ENCODE peak calls at places on chromosome 3, in five cellular contexts. P is CD8-positive, alpha-beta memory T cell; N is stimulated activated naive CD4-positive, alpha-beta T cell; L is DND-41; W is IMR-90. B is an unnamed sample.

GRCh38 chr3:127373701-127374625 is 86.1 kb upstream of the PRR20G start:
- DNase-seq in P (no peak), N (no peak), L (peak), W (no peak), B (no peak)

GRCh38 chr3:126932188-126932931 is 50.6 kb upstream of the PLXNA1 start:
- DNase-seq in P (no peak), N (no peak), L (no peak), W (peak), B (no peak)

GRCh38 chr3:143928541-143929255 is 42.9 kb upstream of the DIPK2A start:
- DNase-seq in P (no peak), N (no peak), L (no peak), W (no peak), B (no peak)

GRCh38 chr3:85075663-85076062 is 116.9 kb downstream of the CADM2 start:
- DNase-seq in P (no peak), N (no peak), L (no peak), W (no peak), B (no peak)

GRCh38 chr3:95389725-95390313 is 1327.0 kb downstream of the NSUN3 start:
- DNase-seq in P (no peak), N (no peak), L (no peak), W (no peak), B (no peak)

GRCh38 chr3:5128861-5129260 is 6.8 kb downstream of the ARL8B start:
- DNase-seq in P (no peak), N (no peak), L (no peak), W (no peak), B (no peak)

GRCh38 chr3:127532561-127533203 is 57.9 kb downstream of the TPRA1 start:
- DNase-seq in P (no peak), N (no peak), L (no peak), W (no peak), B (no peak)

GRCh38 chr3:52521881-52522650 is 11.6 kb downstream of the NT5DC2 start:
- DNase-seq in P (no peak), N (no peak), L (no peak), W (no peak), B (no peak)

GRCh38 chr3:48415251-48415953 is 14.5 kb downstream of the PLXNB1 start:
- DNase-seq in P (no peak), N (no peak), L (no peak), W (no peak), B (no peak)

GRCh38 chr3:8450618-8451017 is 51.0 kb upstream of the LMCD1 start:
- DNase-seq in P (no peak), N (no peak), L (no peak), W (no peak), B (no peak)

GRCh38 chr3:114627760-114628159 is 333.9 kb downstream of the TIGIT start:
- DNase-seq in P (no peak), N (no peak), L (no peak), W (peak), B (no peak)

GRCh38 chr3:172268896-172269295 is 179.4 kb downstream of the GHSR start:
- DNase-seq in P (no peak), N (no peak), L (no peak), W (peak), B (no peak)

GRCh38 chr3:189233225-189233858 is 61.6 kb downstream of the TPRG1 start:
- DNase-seq in P (no peak), N (no peak), L (peak), W (peak), B (peak)

GRCh38 chr3:174333640-174334039 is 525.5 kb upstream of the NAALADL2 start:
- DNase-seq in P (no peak), N (no peak), L (no peak), W (peak), B (no peak)

GRCh38 chr3:111652492-111653180 is 57.5 kb upstream of the ZBED2 start:
- DNase-seq in P (no peak), N (no peak), L (no peak), W (no peak), B (no peak)

GRCh38 chr3:59189561-59190338 is 139.9 kb upstream of the CFAP20DC start:
- DNase-seq in P (no peak), N (no peak), L (no peak), W (peak), B (no peak)

GRCh38 chr3:81951106-81951505 is 189.7 kb upstream of the GBE1 start:
- DNase-seq in P (no peak), N (no peak), L (no peak), W (no peak), B (no peak)

GRCh38 chr3:82087958-82088357 is 326.5 kb upstream of the GBE1 start:
- DNase-seq in P (no peak), N (no peak), L (no peak), W (peak), B (peak)

GRCh38 chr3:178342111-178342510 is 194.1 kb upstream of the KCNMB2 start:
- DNase-seq in P (no peak), N (no peak), L (no peak), W (no peak), B (no peak)

GRCh38 chr3:169026543-169027181 is 636.9 kb downstream of the MECOM start:
- DNase-seq in P (no peak), N (no peak), L (no peak), W (peak), B (peak)

GRCh38 chr3:44914936-44915335 is 40.5 kb downstream of the TGM4 start:
- DNase-seq in P (no peak), N (no peak), L (no peak), W (no peak), B (no peak)

GRCh38 chr3:65233561-65233960 is 545.8 kb upstream of the ADAMTS9 start:
- DNase-seq in P (no peak), N (no peak), L (no peak), W (no peak), B (no peak)

GRCh38 chr3:129054605-129055104 is 5.9 kb upstream of the GP9 start:
- DNase-seq in P (no peak), N (no peak), L (no peak), W (no peak), B (no peak)

GRCh38 chr3:10437995-10438901 is 67.1 kb downstream of the ATP2B2 start:
- DNase-seq in P (no peak), N (no peak), L (no peak), W (peak), B (no peak)

GRCh38 chr3:64267774-64268604 is 42.7 kb upstream of the PRICKLE2 start:
- DNase-seq in P (no peak), N (no peak), L (no peak), W (peak), B (no peak)

GRCh38 chr3:130929827-130930226 is 35.9 kb downstream of the ATP2C1 start:
- DNase-seq in P (no peak), N (no peak), L (no peak), W (no peak), B (no peak)

GRCh38 chr3:54324069-54324468 is 201.7 kb downstream of the CACNA2D3 start:
- DNase-seq in P (no peak), N (no peak), L (no peak), W (no peak), B (no peak)

GRCh38 chr3:102123590-102124190 is 274.4 kb downstream of the NFKBIZ start:
- DNase-seq in P (no peak), N (no peak), L (no peak), W (peak), B (no peak)

GRCh38 chr3:15295506-15295905 is 36.9 kb downstream of the SH3BP5 start:
- DNase-seq in P (no peak), N (no peak), L (no peak), W (no peak), B (no peak)

GRCh38 chr3:64915778-64916177 is 228.0 kb upstream of the ADAMTS9 start:
- DNase-seq in P (no peak), N (no peak), L (no peak), W (peak), B (no peak)

GRCh38 chr3:7657214-7658112 is 796.5 kb downstream of the GRM7 start:
- DNase-seq in P (no peak), N (no peak), L (no peak), W (no peak), B (no peak)

GRCh38 chr3:120302361-120302760 is 17.3 kb upstream of the GPR156 start:
- DNase-seq in P (no peak), N (no peak), L (no peak), W (peak), B (no peak)

GRCh38 chr3:58691997-58692396 is 25.4 kb upstream of the FAM3D start:
- DNase-seq in P (no peak), N (no peak), L (peak), W (peak), B (no peak)

GRCh38 chr3:47496892-47497291 is 16.6 kb downstream of the ELP6 start:
- DNase-seq in P (no peak), N (no peak), L (no peak), W (no peak), B (no peak)

GRCh38 chr3:141797167-141797773 is 34.1 kb downstream of the GRK7 start:
- DNase-seq in P (peak), N (peak), L (peak), W (peak), B (no peak)

GRCh38 chr3:120652896-120653545 is 29.0 kb downstream of the HGD start:
- DNase-seq in P (no peak), N (no peak), L (no peak), W (no peak), B (no peak)